ENCODE peak calls at places on chromosome 11, in eight cellular contexts. K is hypothalamus; U is fibroblast of mammary gland; D is ovary; X is cardiac fibroblast; A is stimulated activated CD8-positive, alpha-beta memory T cell treated with anti-CD3 and anti-CD28 coated beads, Interleukin-12 subunit alpha, Interleukin-12 subunit beta, amount 100 ng/mL, for 1 hour; F is right lobe of liver; P is K562. B is an unnamed sample.

GRCh38 chr11:12084191-12084717 is 26.1 kb upstream of the MICAL2 start:
- DNase-seq in X (no peak), A (no peak), D (no peak), K (no peak), P (no peak), F (no peak), U (no peak), B (no peak)

GRCh38 chr11:111992456-111992855 is 32.8 kb upstream of the DLAT start:
- DNase-seq in A (no peak), U (no peak), P (no peak), X (no peak), F (no peak), D (no peak), K (no peak), B (no peak)

GRCh38 chr11:125945011-125945796 is 640 bp upstream of the VSIG10L2 start:
- DNase-seq in D (no peak), X (no peak), P (no peak), F (no peak), A (no peak), U (no peak), K (no peak), B (no peak)

GRCh38 chr11:85590848-85591483 is 36.2 kb downstream of the DLG2 start:
- DNase-seq in A (no peak), D (no peak), X (peak), P (peak), F (no peak), K (no peak), U (peak), B (peak)

GRCh38 chr11:2318123-2318522 is 16.3 kb downstream of the TSPAN32 start:
- DNase-seq in P (no peak), X (no peak), D (no peak), K (no peak), F (no peak), U (no peak), A (no peak), B (no peak)

GRCh38 chr11:1532606-1533341 is 39.3 kb downstream of the DUSP8 start:
- DNase-seq in D (no peak), A (no peak), U (peak), X (no peak), F (no peak), P (no peak), K (no peak), B (peak)

GRCh38 chr11:71489311-71490043 is 36.5 kb downstream of the NADSYN1 start:
- DNase-seq in U (peak), F (no peak), D (no peak), X (peak), K (no peak), A (no peak), P (no peak), B (no peak)

GRCh38 chr11:47573321-47573720 is 5.4 kb downstream of the KBTBD4 start:
- DNase-seq in U (no peak), K (peak), F (no peak), P (no peak), D (no peak), A (no peak), X (no peak), B (no peak)

GRCh38 chr11:61746654-61747388 is 5.6 kb upstream of the MYRF start:
- DNase-seq in D (no peak), F (no peak), X (no peak), U (no peak), K (no peak), A (no peak), P (no peak), B (no peak)

GRCh38 chr11:12177739-12178338 is 67.4 kb downstream of the MICAL2 start:
- DNase-seq in D (no peak), U (peak), P (no peak), X (peak), F (no peak), A (no peak), K (no peak), B (no peak)

GRCh38 chr11:94068764-94069163 is 47.6 kb downstream of the HEPHL1 start:
- DNase-seq in D (no peak), A (no peak), U (peak), F (no peak), X (no peak), K (no peak), P (no peak), B (no peak)

GRCh38 chr11:945986-946385 is 20.3 kb downstream of the AP2A2 start:
- DNase-seq in D (no peak), U (no peak), A (no peak), X (peak), F (peak), P (no peak), K (no peak), B (no peak)

GRCh38 chr11:46117842-46118241 is 3.4 kb downstream of the PHF21A start:
- DNase-seq in D (no peak), F (no peak), U (no peak), P (no peak), X (no peak), A (no peak), K (no peak), B (no peak)

GRCh38 chr11:62682518-62682917 is 3.6 kb upstream of the UBXN1 start:
- DNase-seq in F (no peak), U (no peak), D (no peak), X (no peak), A (no peak), K (no peak), P (no peak), B (no peak)

GRCh38 chr11:44097821-44098220 is 2.3 kb downstream of the EXT2 start:
- DNase-seq in D (no peak), K (no peak), F (no peak), X (no peak), A (no peak), U (peak), P (no peak), B (no peak)

GRCh38 chr11:23680488-23681230 is 816.2 kb upstream of the LUZP2 start:
- DNase-seq in X (no peak), D (no peak), U (no peak), P (no peak), A (no peak), K (no peak), F (peak), B (no peak)

GRCh38 chr11:20084921-20085814 is 75.1 kb downstream of the DBX1 start:
- DNase-seq in F (no peak), A (no peak), P (no peak), U (no peak), K (no peak), X (no peak), D (no peak), B (no peak)

B was measured in NCI-H446.